ENCODE peak calls at places on chromosomes 16 and 17, in eight cellular contexts. A, R, V, T, E, O, Y and K are unnamed samples.

GRCh38 chr16:23290189-23291062 is 11.7 kb upstream of the SCNN1B start:
- DNase-seq in V (no peak), Y (no peak), T (peak; percentile 19), E (no peak), A (no peak), R (no peak), O (no peak), K (no peak)

GRCh38 chr17:7067198-7067597 is 12.9 kb downstream of the CLEC10A start:
- DNase-seq in E (no peak), V (no peak), T (no peak), R (no peak), O (no peak), A (no peak), Y (no peak), K (no peak)

GRCh38 chr16:27169511-27170071 is 33.7 kb upstream of the KDM8 start:
- DNase-seq in Y (peak; percentile 89), V (peak; percentile 10), T (peak; percentile 83), O (peak; percentile 88), R (peak; percentile 47), E (peak; percentile 79), A (no peak), K (peak; percentile 78)

GRCh38 chr17:50935201-50936124 is 69.3 kb upstream of the TOB1 start:
- DNase-seq in T (no peak), V (no peak), A (no peak), O (no peak), E (no peak), Y (no peak), R (no peak), K (no peak)

GRCh38 chr16:11208916-11209665 is 46.9 kb downstream of the SOCS1 start:
- DNase-seq in E (no peak), O (no peak), T (peak; percentile 37), R (no peak), A (no peak), V (no peak), Y (no peak), K (no peak)

GRCh38 chr17:39631403-39631802 is 4.7 kb downstream of the PPP1R1B start:
- DNase-seq in Y (no peak), R (no peak), O (no peak), T (no peak), A (no peak), E (no peak), V (no peak), K (no peak)

GRCh38 chr16:12323007-12323699 is 346.6 kb downstream of the SNX29 start:
- DNase-seq in T (peak; percentile 4), E (peak; percentile 59), Y (no peak), V (no peak), A (no peak), R (no peak), O (peak; percentile 24), K (peak; percentile 8)

GRCh38 chr17:34070712-34071111 is 184.4 kb upstream of the CCL2 start:
- DNase-seq in T (no peak), R (no peak), V (no peak), E (no peak), A (no peak), O (no peak), Y (no peak), K (no peak)

GRCh38 chr16:901715-902601 is 68.8 kb downstream of the LMF1 start:
- DNase-seq in A (no peak), T (no peak), R (no peak), O (no peak), V (no peak), Y (no peak), E (no peak), K (no peak)

GRCh38 chr17:12727076-12727750 is 61.5 kb downstream of the MYOCD start:
- DNase-seq in O (no peak), R (no peak), V (no peak), Y (peak; percentile 95), A (no peak), T (peak; percentile 60), E (no peak), K (no peak)

GRCh38 chr16:4142268-4142667 is 26.0 kb upstream of the ADCY9 start:
- DNase-seq in Y (no peak), R (no peak), A (no peak), O (peak; percentile 20), T (peak; percentile 37), V (no peak), E (peak; percentile 25), K (peak; percentile 21)

GRCh38 chr17:43599835-43600234 is 53.7 kb upstream of the ETV4 start:
- DNase-seq in V (peak; percentile 12), T (peak; percentile 93), O (no peak), R (no peak), A (no peak), Y (peak; percentile 87), E (no peak), K (no peak)

GRCh38 chr17:44359458-44360143 is 4.1 kb downstream of the FAM171A2 start:
- DNase-seq in T (no peak), A (no peak), E (no peak), Y (no peak), R (no peak), V (no peak), O (no peak), K (no peak)

GRCh38 chr17:29628619-29629018 is 5.9 kb upstream of the CORO6 start:
- DNase-seq in O (no peak), E (no peak), R (no peak), A (no peak), Y (no peak), V (no peak), T (no peak), K (no peak)

GRCh38 chr16:22232277-22233049 is 26.4 kb downstream of the EEF2K start:
- DNase-seq in T (peak; percentile 15), R (no peak), Y (peak; percentile 72), E (no peak), O (no peak), A (no peak), V (peak; percentile 12), K (no peak)

GRCh38 chr16:76612497-76612896 is 335.3 kb downstream of the CNTNAP4 start:
- DNase-seq in O (no peak), Y (no peak), E (no peak), V (no peak), R (no peak), T (no peak), A (no peak), K (no peak)

GRCh38 chr17:77365584-77366186 is 224.9 kb downstream of the SEC14L1 start:
- DNase-seq in O (no peak), E (no peak), Y (peak; percentile 93), V (peak; percentile 33), R (peak; percentile 69), A (no peak), T (peak; percentile 93), K (no peak)

DNA sequence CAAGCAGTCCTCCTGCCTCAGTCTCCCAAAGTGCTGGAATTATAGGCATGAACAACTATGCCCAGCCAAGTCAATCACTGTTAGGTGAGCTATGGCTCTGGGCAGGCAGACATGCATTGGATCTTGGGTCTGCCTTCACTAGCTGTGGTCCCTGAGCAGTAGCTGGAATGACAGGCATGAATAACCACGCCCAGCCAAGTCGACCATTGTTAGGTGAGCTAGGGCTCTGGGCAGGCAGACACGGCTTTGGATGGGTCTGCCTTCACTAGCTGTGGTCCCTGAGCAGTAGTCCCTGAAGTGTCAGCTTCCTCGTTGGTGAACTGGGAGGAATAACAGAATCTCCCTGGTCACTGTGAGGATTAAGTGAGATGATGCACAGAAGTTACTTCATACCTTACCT is 6.4 kb downstream of the MRM3 start:
- DNase-seq in O (no peak), A (no peak), Y (no peak), E (no peak), T (no peak), R (no peak), V (no peak), K (no peak)
- H3K27ac ChIP-seq in O (no peak overlapping the region), A (no peak overlapping the region), Y (no peak overlapping the region), E (no peak overlapping the region), T (no peak overlapping the region), R (no peak overlapping the region), V (no peak overlapping the region), K (no peak overlapping the region)

GRCh38 chr16:74603848-74604247 is 3.1 kb downstream of the GLG1 start:
- DNase-seq in T (peak; percentile 36), V (peak; percentile 49), E (no peak), O (no peak), Y (peak; percentile 21), A (no peak), R (no peak), K (no peak)

GRCh38 chr16:74605746-74606520 is 981 bp downstream of the GLG1 start:
- DNase-seq in E (no peak), T (peak; percentile 62), V (no peak), R (peak; percentile 7), Y (no peak), A (no peak), O (no peak), K (no peak)

GRCh38 chr16:74607310-74607966 is 524 bp upstream of the GLG1 start:
- DNase-seq in O (peak; percentile 13), A (no peak), Y (no peak), V (no peak), R (no peak), E (no peak), T (no peak), K (no peak)

GRCh38 chr16:74606521-74607309 is at the start of gene GLG1:
- DNase-seq in A (peak; percentile 92), R (peak; percentile 85), Y (peak; percentile 89), V (peak; percentile 94), E (peak; percentile 93), T (peak; percentile 98), O (peak; percentile 94), K (peak; percentile 84)

GRCh38 chr16:74605332-74605731 is 1.6 kb downstream of the GLG1 start:
- DNase-seq in Y (no peak), E (no peak), O (no peak), A (no peak), V (peak; percentile 37), R (no peak), T (peak; percentile 26), K (no peak)
- H3K4me3 ChIP-seq in Y (peak overlapping the region; percentile 83), E (peak overlapping the region; percentile 96), O (peak overlapping the region; percentile 78), A (peak overlapping the region; percentile 99), V (peak overlapping the region; percentile 86), R (peak overlapping the region; percentile 92), T (peak overlapping the region; percentile 93), K (peak overlapping the region; percentile 86)

GRCh38 chr17:82295472-82295814 is 21.9 kb upstream of the CSNK1D start:
- DNase-seq in O (no peak), Y (no peak), A (no peak), V (no peak), R (no peak), T (no peak), E (no peak), K (no peak)

GRCh38 chr17:82298538-82299421 is 18.6 kb downstream of the CD7 start:
- DNase-seq in O (no peak), T (no peak), R (no peak), V (no peak), A (no peak), Y (no peak), E (no peak), K (no peak)

GRCh38 chr17:82297280-82297803 is 20.1 kb downstream of the CD7 start:
- DNase-seq in A (no peak), V (peak; percentile 84), Y (no peak), R (peak; percentile 71), O (no peak), E (peak; percentile 75), T (peak; percentile 73), K (peak; percentile 82)

GRCh38 chr17:82297804-82298537 is 19.4 kb downstream of the CD7 start:
- DNase-seq in O (peak; percentile 95), T (peak; percentile 97), A (peak; percentile 75), Y (peak; percentile 96), V (peak; percentile 83), E (peak; percentile 94), R (peak; percentile 90), K (peak; percentile 94)

GRCh38 chr17:82296511-82297279 is 20.7 kb downstream of the CD7 start:
- DNase-seq in T (no peak), O (no peak), V (no peak), Y (no peak), R (no peak), A (no peak), E (no peak), K (no peak)
- H3K4me1 ChIP-seq in T (peaks cover 17% of the 10 kb centered on the region), O (peaks cover 55% of the 10 kb centered on the region), V (peaks cover 41% of the 10 kb centered on the region), Y (peaks cover 26% of the 10 kb centered on the region), R (peaks cover 22% of the 10 kb centered on the region), A (peaks cover 75% of the 10 kb centered on the region), E (peaks cover 61% of the 10 kb centered on the region), K (peaks cover 59% of the 10 kb centered on the region)

GRCh38 chr17:82112181-82112865 is 14.3 kb upstream of the FASN start:
- DNase-seq in T (no peak), Y (no peak), R (no peak), A (no peak), V (no peak), E (no peak), O (no peak), K (no peak)
- H3K27ac ChIP-seq in T (no peak overlapping the region), Y (no peak overlapping the region), R (no peak overlapping the region), A (no peak overlapping the region), V (no peak overlapping the region), E (no peak overlapping the region), O (no peak overlapping the region), K (no peak overlapping the region)